ENCODE peak calls at places on chromosomes 4 and X, in four cellular contexts. H is SK-N-SH, N is HepG2, Q is H1. P is an unnamed sample.
A peak's percentile ranks its signal among the peaks of the same experiment; 100 is the strongest.

GRCh38 chr4:17957689-17958088 is 63.9 kb downstream of the LCORL start:
- DNase-seq in H (no peak), N (no peak), Q (no peak), P (no peak)

GRCh38 chr4:144338148-144338547 is 197.6 kb upstream of the GYPA start:
- DNase-seq in H (no peak), N (no peak), Q (no peak), P (no peak)

GRCh38 chr4:30875659-30876269 is 155.6 kb downstream of the PCDH7 start:
- DNase-seq in H (no peak), N (no peak), Q (no peak), P (no peak)

GRCh38 chr4:10013722-10014121 is 7.6 kb downstream of the SLC2A9 start:
- DNase-seq in H (peak; percentile 47), N (no peak), Q (peak; percentile 85), P (no peak)

GRCh38 chrX:87475793-87476192 is 41.8 kb upstream of the KLHL4 start:
- DNase-seq in H (no peak), N (no peak), Q (no peak), P (no peak)

GRCh38 chrX:107686792-107687191 is 58.5 kb downstream of the PRPS1 start:
- DNase-seq in H (no peak), N (no peak), Q (no peak), P (no peak)

GRCh38 chr4:4491396-4491893 is 50.4 kb downstream of the STX18 start:
- DNase-seq in H (no peak), N (no peak), Q (no peak), P (no peak)

GRCh38 chr4:59612235-59612634 is 1587.9 kb upstream of the ADGRL3 start:
- DNase-seq in H (no peak), N (no peak), Q (no peak), P (no peak)

GRCh38 chrX:46838974-46839480 is 2.2 kb downstream of the RP2 start:
- DNase-seq in H (no peak), N (no peak), Q (no peak), P (no peak)

GRCh38 chrX:46837543-46838481 is 969 bp downstream of the RP2 start:
- DNase-seq in H (peak; percentile 5), N (peak; percentile 12), Q (no peak), P (no peak)

GRCh38 chrX:46844913-46845312 is 8.1 kb downstream of the RP2 start:
- DNase-seq in H (no peak), N (no peak), Q (no peak), P (no peak)

GRCh38 chrX:46838482-46838857 is 1.6 kb downstream of the RP2 start:
- DNase-seq in H (no peak), N (no peak), Q (no peak), P (no peak)

GRCh38 chrX:46840946-46841740 is 4.3 kb downstream of the RP2 start:
- DNase-seq in H (no peak), N (no peak), Q (no peak), P (no peak)
- TF ChIP-seq TCF12 in H (no peak), N (no peak), Q (no peak), P (no peak)

GRCh38 chr4:65370709-65371108 is 299.6 kb downstream of the EPHA5 start:
- DNase-seq in H (no peak), N (no peak), Q (no peak), P (no peak)

GRCh38 chr4:65367306-65367705 is 303.0 kb downstream of the EPHA5 start:
- DNase-seq in H (no peak), N (no peak), Q (no peak), P (no peak)
- TF ChIP-seq TCF12 in H (no peak), N (no peak), Q (no peak), P (no peak)

GRCh38 chrX:153931748-153932147 is 3.1 kb downstream of the NAA10 start:
- DNase-seq in H (no peak), N (no peak), Q (no peak), P (no peak)

GRCh38 chrX:153935326-153935851 is 552 bp upstream of the NAA10 start:
- DNase-seq in H (no peak), N (no peak), Q (peak; percentile 54), P (no peak)

GRCh38 chrX:153934473-153935325 is at the start of gene NAA10:
- DNase-seq in H (peak; percentile 98), N (peak; percentile 32), Q (peak; percentile 63), P (no peak)

GRCh38 chrX:153932220-153932915 is 2.5 kb downstream of the NAA10 start:
- DNase-seq in H (no peak), N (no peak), Q (no peak), P (no peak)

DNA sequence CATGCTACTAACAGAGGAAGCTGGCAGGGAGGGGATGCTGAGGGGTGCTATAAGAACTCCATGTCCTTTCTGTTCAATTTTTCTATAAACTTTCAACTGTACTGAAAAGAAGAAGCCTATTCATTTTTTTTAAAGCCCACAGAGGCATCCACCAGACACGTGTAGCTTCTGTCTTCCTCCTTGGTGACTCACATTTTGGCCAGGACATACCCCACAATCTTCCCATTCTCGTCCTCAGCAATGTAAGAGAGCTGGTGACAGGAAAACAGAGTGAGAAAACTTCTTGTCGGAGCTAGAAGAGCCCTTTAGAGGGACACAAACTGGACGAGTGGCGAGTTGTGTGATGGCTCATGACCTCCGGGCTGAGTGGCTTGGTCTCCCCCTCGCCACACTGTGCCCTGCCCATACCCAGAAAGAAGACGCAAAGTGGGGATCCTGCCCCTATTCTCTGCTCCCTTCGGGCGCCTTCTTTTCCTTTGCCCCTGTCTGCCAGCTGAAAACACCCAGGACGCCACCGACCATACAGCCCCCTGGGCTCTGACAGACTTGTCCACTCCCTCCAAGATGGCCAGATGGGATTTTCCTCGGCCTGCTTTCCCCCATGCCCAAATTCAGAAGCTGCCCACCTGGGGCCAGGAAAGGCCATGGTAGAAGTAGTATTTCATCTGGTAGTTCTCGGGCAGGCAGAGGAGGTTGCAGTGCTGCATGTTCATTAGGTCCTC is 925 bp downstream of the NAA10 start:
- DNase-seq in H (no peak), N (no peak), Q (no peak), P (no peak)
- TF ChIP-seq TCF12 in H (no peak), N (no peak), Q (no peak), P (no peak)

DNA sequence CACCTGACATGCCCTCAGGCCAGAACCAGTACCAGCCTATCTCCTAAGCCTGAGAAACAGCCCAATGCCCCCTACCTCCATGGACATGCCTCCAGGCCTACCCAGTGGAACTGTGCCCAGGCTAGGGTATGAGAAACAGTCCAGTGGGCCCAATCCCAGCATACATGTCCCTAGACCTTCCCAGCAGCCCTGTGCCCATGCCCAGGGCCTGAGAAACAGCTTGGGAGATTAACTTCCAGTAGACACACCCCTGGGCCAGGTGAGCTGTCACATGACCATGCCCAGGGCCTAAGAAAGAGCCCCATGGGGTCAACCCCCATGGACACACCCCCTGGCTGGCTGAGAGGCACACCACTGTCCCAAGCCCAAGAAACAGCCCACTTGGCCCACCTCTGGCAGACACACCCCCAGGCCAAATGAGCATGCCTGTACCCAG is 78.8 kb downstream of the CBR4 start:
- DNase-seq in H (no peak), N (no peak), Q (no peak), P (no peak)
- TF ChIP-seq TCF12 in H (no peak), N (no peak), Q (no peak), P (no peak)

P was measured in GM12878.